ENCODE peak calls at places on chromosomes 2 and 18, in nine cellular contexts. One of them, this sample, is unnamed.

GRCh38 chr2:794554-795244 is 117.5 kb upstream of the TMEM18 start:
- DNase-seq in H9: peak
- DNase-seq in SK-N-DZ: no peak
- DNase-seq in putamen: peak
- DNase-seq in COLO829: no peak
- DNase-seq in endothelial cell: no peak
- DNase-seq in heart right ventricle: no peak
- DNase-seq in activated naive CD8-positive, alpha-beta T cell treated with anti-CD3 and anti-CD28 coated beads, Interleukin-2, amount 50 U/mL, for 24 hours: no peak
- DNase-seq in AG20443: no peak
- DNase-seq in this sample: no peak

GRCh38 chr2:218812861-218813260 is 18.7 kb downstream of the PRKAG3 start:
- DNase-seq in endothelial cell: no peak
- DNase-seq in COLO829: no peak
- DNase-seq in heart right ventricle: no peak
- DNase-seq in SK-N-DZ: no peak
- DNase-seq in activated naive CD8-positive, alpha-beta T cell treated with anti-CD3 and anti-CD28 coated beads, Interleukin-2, amount 50 U/mL, for 24 hours: no peak
- DNase-seq in H9: no peak
- DNase-seq in AG20443: peak
- DNase-seq in putamen: no peak
- DNase-seq in this sample: no peak

GRCh38 chr2:44188696-44189095 is 20.0 kb downstream of the PPM1B start:
- DNase-seq in COLO829: no peak
- DNase-seq in endothelial cell: no peak
- DNase-seq in activated naive CD8-positive, alpha-beta T cell treated with anti-CD3 and anti-CD28 coated beads, Interleukin-2, amount 50 U/mL, for 24 hours: no peak
- DNase-seq in SK-N-DZ: no peak
- DNase-seq in putamen: no peak
- DNase-seq in H9: no peak
- DNase-seq in heart right ventricle: no peak
- DNase-seq in AG20443: no peak
- DNase-seq in this sample: no peak

GRCh38 chr2:205892141-205893064 is 193.6 kb downstream of the INO80D start:
- DNase-seq in AG20443: no peak
- DNase-seq in COLO829: no peak
- DNase-seq in H9: no peak
- DNase-seq in SK-N-DZ: peak
- DNase-seq in activated naive CD8-positive, alpha-beta T cell treated with anti-CD3 and anti-CD28 coated beads, Interleukin-2, amount 50 U/mL, for 24 hours: no peak
- DNase-seq in heart right ventricle: no peak
- DNase-seq in endothelial cell: no peak
- DNase-seq in putamen: no peak
- DNase-seq in this sample: no peak

GRCh38 chr2:229169751-229170150 is 101.3 kb downstream of the PID1 start:
- DNase-seq in activated naive CD8-positive, alpha-beta T cell treated with anti-CD3 and anti-CD28 coated beads, Interleukin-2, amount 50 U/mL, for 24 hours: no peak
- DNase-seq in COLO829: no peak
- DNase-seq in SK-N-DZ: no peak
- DNase-seq in endothelial cell: no peak
- DNase-seq in putamen: no peak
- DNase-seq in AG20443: peak
- DNase-seq in heart right ventricle: no peak
- DNase-seq in H9: no peak
- DNase-seq in this sample: peak

GRCh38 chr18:23963443-23964185 is 50.9 kb upstream of the TTC39C start:
- DNase-seq in H9: no peak
- DNase-seq in SK-N-DZ: peak
- DNase-seq in endothelial cell: no peak
- DNase-seq in COLO829: no peak
- DNase-seq in heart right ventricle: no peak
- DNase-seq in AG20443: no peak
- DNase-seq in putamen: no peak
- DNase-seq in activated naive CD8-positive, alpha-beta T cell treated with anti-CD3 and anti-CD28 coated beads, Interleukin-2, amount 50 U/mL, for 24 hours: no peak
- DNase-seq in this sample: peak

GRCh38 chr18:31185551-31185950 is 22.9 kb upstream of the DSC1 start:
- DNase-seq in H9: no peak
- DNase-seq in endothelial cell: no peak
- DNase-seq in AG20443: no peak
- DNase-seq in heart right ventricle: no peak
- DNase-seq in activated naive CD8-positive, alpha-beta T cell treated with anti-CD3 and anti-CD28 coated beads, Interleukin-2, amount 50 U/mL, for 24 hours: no peak
- DNase-seq in putamen: no peak
- DNase-seq in COLO829: no peak
- DNase-seq in SK-N-DZ: no peak
- DNase-seq in this sample: no peak

GRCh38 chr18:58590231-58590630 is 38.7 kb downstream of the ALPK2 start:
- DNase-seq in H9: no peak
- DNase-seq in heart right ventricle: no peak
- DNase-seq in activated naive CD8-positive, alpha-beta T cell treated with anti-CD3 and anti-CD28 coated beads, Interleukin-2, amount 50 U/mL, for 24 hours: no peak
- DNase-seq in SK-N-DZ: no peak
- DNase-seq in endothelial cell: no peak
- DNase-seq in putamen: no peak
- DNase-seq in AG20443: peak
- DNase-seq in COLO829: no peak
- DNase-seq in this sample: peak

GRCh38 chr2:203440671-203441070 is 94.4 kb downstream of the RAPH1 start:
- DNase-seq in H9: no peak
- DNase-seq in COLO829: no peak
- DNase-seq in heart right ventricle: no peak
- DNase-seq in AG20443: no peak
- DNase-seq in putamen: peak
- DNase-seq in endothelial cell: no peak
- DNase-seq in activated naive CD8-positive, alpha-beta T cell treated with anti-CD3 and anti-CD28 coated beads, Interleukin-2, amount 50 U/mL, for 24 hours: no peak
- DNase-seq in SK-N-DZ: no peak
- DNase-seq in this sample: no peak